ENCODE peak calls at places on chromosomes 13 and 19, in seven cellular contexts. E, S, N, V, Z, R and W are unnamed samples.
A peak's percentile ranks its signal among the peaks of the same experiment; 100 is the strongest.

GRCh38 chr19:13633109-13633508 is 126.8 kb upstream of the CACNA1A start:
- DNase-seq in E (peak; percentile 17), S (no peak), N (no peak), V (no peak), Z (peak; percentile 30), R (no peak), W (peak; percentile 75)

GRCh38 chr19:5343848-5344247 is 3.2 kb upstream of the PTPRS start:
- DNase-seq in E (peak; percentile 60), S (peak; percentile 81), N (no peak), V (no peak), Z (peak; percentile 49), R (no peak), W (no peak)

GRCh38 chr19:10543059-10543419 is 665 bp upstream of the ATG4D start:
- DNase-seq in E (no peak), S (no peak), N (no peak), V (no peak), Z (no peak), R (no peak), W (no peak)

GRCh38 chr13:76791290-76791664 is 94.9 kb downstream of the KCTD12 start:
- DNase-seq in E (no peak), S (no peak), N (no peak), V (no peak), Z (no peak), R (no peak), W (no peak)

GRCh38 chr19:18975864-18976263 is 34.8 kb upstream of the HOMER3 start:
- DNase-seq in E (no peak), S (no peak), N (no peak), V (no peak), Z (no peak), R (no peak), W (no peak)

GRCh38 chr13:91142572-91142971 is 204.9 kb upstream of the MIR17HG start:
- DNase-seq in E (no peak), S (peak; percentile 29), N (peak; percentile 35), V (no peak), Z (peak; percentile 7), R (no peak), W (no peak)

GRCh38 chr13:27125357-27126282 is 46.0 kb downstream of the USP12 start:
- DNase-seq in E (no peak), S (no peak), N (no peak), V (no peak), Z (peak; percentile 28), R (no peak), W (no peak)

GRCh38 chr13:72536668-72537399 is 190.6 kb downstream of the MZT1 start:
- DNase-seq in E (no peak), S (no peak), N (no peak), V (no peak), Z (no peak), R (no peak), W (no peak)

GRCh38 chr19:11164879-11165406 is 9.4 kb upstream of the SPC24 start:
- DNase-seq in E (no peak), S (peak; percentile 97), N (no peak), V (no peak), Z (peak; percentile 86), R (peak; percentile 92), W (no peak)

GRCh38 chr13:106376411-106377112 is 158.9 kb downstream of the EFNB2 start:
- DNase-seq in E (peak; percentile 78), S (peak; percentile 87), N (peak; percentile 48), V (no peak), Z (peak; percentile 91), R (peak; percentile 61), W (no peak)

GRCh38 chr13:51618626-51619025 is 34.4 kb downstream of the WDFY2 start:
- DNase-seq in E (no peak), S (peak; percentile 40), N (no peak), V (no peak), Z (no peak), R (no peak), W (no peak)

GRCh38 chr19:32719611-32720059 is at the start of gene TDRD12:
- DNase-seq in E (no peak), S (no peak), N (peak; percentile 47), V (peak; percentile 78), Z (no peak), R (no peak), W (no peak)

GRCh38 chr19:55228015-55228391 is 560 bp downstream of the TMEM86B start:
- DNase-seq in E (no peak), S (no peak), N (no peak), V (peak; percentile 61), Z (peak; percentile 35), R (no peak), W (no peak)

GRCh38 chr13:102913924-102914628 is 68.2 kb downstream of the ERCC5 start:
- DNase-seq in E (no peak), S (peak; percentile 51), N (no peak), V (no peak), Z (peak; percentile 18), R (no peak), W (no peak)

GRCh38 chr19:16210168-16210567 is 12.5 kb downstream of the AP1M1 start:
- DNase-seq in E (no peak), S (no peak), N (no peak), V (no peak), Z (no peak), R (no peak), W (no peak)

GRCh38 chr19:29806098-29806866 is 5.5 kb upstream of the CCNE1 start:
- DNase-seq in E (no peak), S (peak; percentile 20), N (peak; percentile 89), V (no peak), Z (peak; percentile 55), R (no peak), W (peak; percentile 41)

GRCh38 chr13:30998548-30999140 is 66.2 kb downstream of the TEX26 start:
- DNase-seq in E (no peak), S (peak; percentile 58), N (no peak), V (no peak), Z (peak; percentile 34), R (no peak), W (no peak)

GRCh38 chr19:42330521-42330835 is 5.0 kb downstream of the MEGF8 start:
- DNase-seq in E (no peak), S (peak; percentile 49), N (no peak), V (no peak), Z (peak; percentile 7), R (no peak), W (no peak)

GRCh38 chr19:14072535-14073231 is at the start of gene MISP3:
- DNase-seq in E (no peak), S (no peak), N (peak; percentile 49), V (peak; percentile 93), Z (peak; percentile 53), R (peak; percentile 35), W (peak; percentile 62)

DNA sequence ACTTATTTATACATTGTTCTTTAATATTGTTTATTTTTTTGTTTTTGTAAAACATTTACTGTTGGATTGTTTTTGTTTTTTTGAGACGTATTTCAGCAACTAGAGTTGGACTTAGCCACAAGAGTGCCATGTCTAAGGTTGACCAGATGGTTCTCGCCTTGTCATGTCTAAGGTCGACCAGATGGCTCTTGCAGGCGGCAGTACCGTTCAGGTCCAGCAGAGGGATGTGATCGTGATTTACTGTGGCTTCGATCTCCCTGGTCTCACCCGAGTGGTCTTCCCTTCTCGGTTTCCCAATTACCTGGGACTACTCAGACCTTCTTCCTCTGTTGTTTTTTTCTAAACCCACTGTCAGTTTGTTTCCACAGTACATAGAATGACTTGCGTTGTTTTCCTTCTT is 1438.6 kb downstream of the UQCRFS1 start:
- DNase-seq in E (no peak), S (no peak), N (peak; percentile 70), V (no peak), Z (no peak), R (no peak), W (peak; percentile 41)
- TF ChIP-seq CTCF in E (peak; percentile 50), S (peak; percentile 31), N (no peak), V (no peak), Z (peak; percentile 25), R (no peak), W (peak; percentile 52)

GRCh38 chr19:40381321-40381720 is 8.7 kb downstream of the HIPK4 start:
- DNase-seq in E (no peak), S (no peak), N (no peak), V (no peak), Z (no peak), R (no peak), W (no peak)
- TF ChIP-seq CTCF in E (peak; percentile 43), S (no peak), N (no peak), V (no peak), Z (peak; percentile 26), R (no peak), W (peak; percentile 15)

GRCh38 chr13:110713981-110714797 is 689 bp downstream of the ING1 start:
- DNase-seq in E (peak; percentile 57), S (no peak), N (peak; percentile 34), V (peak; percentile 89), Z (peak; percentile 45), R (peak; percentile 59), W (peak; percentile 62)

GRCh38 chr13:110716235-110716505 is 2.7 kb downstream of the ING1 start:
- DNase-seq in E (no peak), S (no peak), N (peak; percentile 13), V (no peak), Z (peak; percentile 51), R (no peak), W (peak; percentile 57)

GRCh38 chr13:110713642-110713952 is at the start of gene ING1:
- DNase-seq in E (no peak), S (no peak), N (no peak), V (no peak), Z (no peak), R (no peak), W (no peak)

GRCh38 chr13:110714798-110715394 is 1.4 kb downstream of the ING1 start:
- DNase-seq in E (no peak), S (no peak), N (no peak), V (peak; percentile 91), Z (no peak), R (peak; percentile 68), W (peak; percentile 67)

GRCh38 chr13:110715395-110716234 is 2.1 kb downstream of the ING1 start:
- DNase-seq in E (peak; percentile 100), S (peak; percentile 100), N (peak; percentile 98), V (peak; percentile 98), Z (peak; percentile 100), R (peak; percentile 97), W (peak; percentile 97)
- TF ChIP-seq CTCF in E (peak; percentile 52), S (peak; percentile 27), N (no peak), V (no peak), Z (no peak), R (peak; percentile 18), W (no peak)

GRCh38 chr13:33450956-33451709 is 165.6 kb upstream of the STARD13 start:
- DNase-seq in E (no peak), S (no peak), N (no peak), V (no peak), Z (no peak), R (no peak), W (no peak)

GRCh38 chr13:33448889-33449288 is 163.3 kb upstream of the STARD13 start:
- DNase-seq in E (no peak), S (no peak), N (no peak), V (no peak), Z (no peak), R (no peak), W (no peak)

GRCh38 chr13:33445476-33445875 is 159.9 kb upstream of the STARD13 start:
- DNase-seq in E (no peak), S (no peak), N (no peak), V (no peak), Z (no peak), R (no peak), W (no peak)

GRCh38 chr13:33445024-33445423 is 159.5 kb upstream of the STARD13 start:
- DNase-seq in E (no peak), S (no peak), N (no peak), V (no peak), Z (no peak), R (no peak), W (no peak)

GRCh38 chr13:33446821-33447481 is 161.4 kb upstream of the STARD13 start:
- DNase-seq in E (peak; percentile 9), S (peak; percentile 58), N (no peak), V (no peak), Z (peak; percentile 57), R (no peak), W (no peak)
- TF ChIP-seq CTCF in E (no peak), S (no peak), N (no peak), V (no peak), Z (no peak), R (no peak), W (no peak)